ENCODE peak calls at places on chromosomes 7 and 10, in seven cellular contexts. G, S, J, E, K, O and V are unnamed samples.

GRCh38 chr10:11125004-11125403 is 107.3 kb downstream of the CELF2 start:
- DNase-seq in S (no peak), G (no peak), O (no peak), E (no peak), J (no peak), K (no peak), V (no peak)

GRCh38 chr10:88791924-88792323 is 10.6 kb upstream of the LIPM start:
- DNase-seq in S (no peak), E (no peak), G (no peak), O (no peak), J (no peak), K (no peak), V (peak)

GRCh38 chr7:149715476-149715875 is 57.9 kb downstream of the ZNF467 start:
- DNase-seq in O (no peak), G (no peak), E (no peak), K (no peak), J (no peak), S (no peak), V (no peak)

GRCh38 chr10:7314068-7314646 is 96.7 kb downstream of the SFMBT2 start:
- DNase-seq in E (no peak), K (no peak), S (no peak), G (no peak), O (no peak), J (no peak), V (no peak)

GRCh38 chr7:26198133-26198780 is 2.3 kb downstream of the HNRNPA2B1 start:
- DNase-seq in J (no peak), K (no peak), G (no peak), S (no peak), O (no peak), E (no peak), V (no peak)

GRCh38 chr10:28020993-28021982 is 22.4 kb upstream of the ODAD2 start:
- DNase-seq in S (no peak), K (no peak), J (no peak), O (no peak), G (no peak), E (no peak), V (no peak)

GRCh38 chr10:101965075-101965765 is 90.8 kb downstream of the ARMH3 start:
- DNase-seq in O (peak), J (no peak), E (no peak), G (no peak), S (no peak), K (no peak), V (no peak)

GRCh38 chr7:80916770-80917681 is 1.8 kb downstream of the SEMA3C start:
- DNase-seq in S (no peak), G (no peak), K (no peak), E (no peak), J (no peak), O (no peak), V (no peak)

GRCh38 chr7:22184549-22185199 is 172.3 kb downstream of the RAPGEF5 start:
- DNase-seq in E (no peak), G (no peak), J (peak), S (no peak), K (no peak), O (no peak), V (no peak)

GRCh38 chr7:2927592-2927991 is 83.5 kb upstream of the GNA12 start:
- DNase-seq in G (no peak), E (peak), S (no peak), K (no peak), J (no peak), O (no peak), V (no peak)

GRCh38 chr10:113945075-113945686 is 90.7 kb downstream of the NHLRC2 start:
- DNase-seq in G (no peak), J (no peak), O (no peak), K (no peak), S (no peak), E (no peak), V (no peak)

GRCh38 chr7:123372368-123372767 is 162.0 kb downstream of the IQUB start:
- DNase-seq in O (no peak), K (no peak), J (no peak), S (no peak), G (no peak), E (no peak), V (no peak)

GRCh38 chr10:132627736-132628512 is 90.3 kb downstream of the INPP5A start:
- DNase-seq in J (no peak), S (no peak), G (no peak), E (peak), O (no peak), K (no peak), V (no peak)

GRCh38 chr10:108388716-108389115 is 1224.2 kb upstream of the SORCS1 start:
- DNase-seq in K (no peak), S (no peak), O (no peak), J (no peak), E (no peak), G (no peak), V (no peak)

GRCh38 chr7:53431901-53432300 is 396.5 kb downstream of the POM121L12 start:
- DNase-seq in S (no peak), J (no peak), K (no peak), G (no peak), O (no peak), E (no peak), V (no peak)

GRCh38 chr10:49052069-49052468 is 63.3 kb downstream of the VSTM4 start:
- DNase-seq in E (no peak), K (no peak), S (no peak), G (no peak), J (no peak), O (no peak), V (no peak)

GRCh38 chr10:95329296-95329695 is 38.5 kb upstream of the PDLIM1 start:
- DNase-seq in E (no peak), G (no peak), S (no peak), O (no peak), K (no peak), J (no peak), V (no peak)

GRCh38 chr7:21617916-21618390 is 75.1 kb downstream of the DNAH11 start:
- DNase-seq in O (peak), J (no peak), S (no peak), G (no peak), K (no peak), E (no peak), V (no peak)

GRCh38 chr7:28855538-28856217 is 102.5 kb downstream of the TRIL start:
- DNase-seq in O (no peak), E (no peak), K (no peak), J (no peak), G (no peak), S (no peak), V (no peak)

GRCh38 chr7:27745064-27745583 is 5.2 kb downstream of the TAX1BP1 start:
- DNase-seq in E (no peak), G (no peak), S (no peak), O (no peak), K (peak), J (no peak), V (no peak)

GRCh38 chr10:50440489-50440888 is 183.3 kb downstream of the SGMS1 start:
- DNase-seq in O (no peak), E (no peak), S (no peak), J (no peak), K (no peak), G (no peak), V (no peak)

GRCh38 chr7:12620371-12620770 is 49.9 kb downstream of the SCIN start:
- DNase-seq in J (no peak), S (no peak), G (no peak), K (no peak), E (no peak), O (no peak), V (no peak)

GRCh38 chr10:15482168-15482567 is 111.1 kb upstream of the FAM171A1 start:
- DNase-seq in G (no peak), J (no peak), E (no peak), S (no peak), K (no peak), O (no peak), V (no peak)

GRCh38 chr7:105112440-105113418 is 98.7 kb downstream of the KMT2E start:
- DNase-seq in G (no peak), J (no peak), O (no peak), E (no peak), K (no peak), S (no peak), V (no peak)

GRCh38 chr7:92464515-92464914 is 13.2 kb downstream of the ERVW-1 start:
- DNase-seq in J (no peak), G (no peak), E (no peak), K (no peak), S (no peak), O (peak), V (no peak)

GRCh38 chr10:97291357-97292096 is 910 bp downstream of the ARHGAP19 start:
- DNase-seq in G (no peak), S (no peak), K (no peak), J (no peak), E (no peak), O (no peak), V (no peak)

GRCh38 chr10:15824498-15824897 is 35.8 kb downstream of the MINDY3 start:
- DNase-seq in K (no peak), O (no peak), J (no peak), G (no peak), E (no peak), S (no peak), V (no peak)

GRCh38 chr7:7802531-7802930 is 84.1 kb upstream of the RPA3 start:
- DNase-seq in J (no peak), E (no peak), S (no peak), O (no peak), K (no peak), G (no peak), V (no peak)

GRCh38 chr10:21724020-21724589 is 190.1 kb downstream of the MLLT10 start:
- DNase-seq in E (no peak), J (no peak), G (no peak), K (no peak), O (no peak), S (no peak), V (no peak)

GRCh38 chr7:156612930-156613329 is 27.6 kb upstream of the RNF32 start:
- DNase-seq in K (no peak), O (no peak), S (peak), E (no peak), G (no peak), J (no peak), V (no peak)